ENCODE peak calls at places on chromosome 17, in nine cellular contexts. L, H, G, D, P, T, M, Y and I are unnamed samples.

GRCh38 chr17:28763804-28764266 is 20.0 kb downstream of the TRAF4 start:
- DNase-seq in L (peak; percentile 66), H (no peak), G (peak; percentile 88), D (no peak), P (peak; percentile 81), T (no peak), M (peak; percentile 88), Y (peak; percentile 56), I (peak; percentile 61)

GRCh38 chr17:77451894-77452852 is 311.4 kb downstream of the SEC14L1 start:
- DNase-seq in L (peak; percentile 76), H (no peak), G (peak; percentile 94), D (no peak), P (peak; percentile 83), T (no peak), M (no peak), Y (peak; percentile 81), I (peak; percentile 80)

GRCh38 chr17:8940866-8941471 is 24.5 kb downstream of the PIK3R5 start:
- DNase-seq in L (peak; percentile 30), H (no peak), G (no peak), D (no peak), P (no peak), T (no peak), M (peak; percentile 50), Y (no peak), I (no peak)

GRCh38 chr17:78130439-78131101 is at the start of gene TMC8:
- DNase-seq in L (peak; percentile 67), H (peak; percentile 67), G (no peak), D (peak; percentile 75), P (peak; percentile 72), T (no peak), M (peak; percentile 91), Y (no peak), I (no peak)

GRCh38 chr17:35748323-35748960 is 4.6 kb downstream of the GAS2L2 start:
- DNase-seq in L (no peak), H (no peak), G (no peak), D (peak; percentile 52), P (no peak), T (no peak), M (no peak), Y (no peak), I (peak; percentile 41)

GRCh38 chr17:7852919-7853692 is 1.8 kb upstream of the TMEM88 start:
- DNase-seq in L (peak; percentile 72), H (no peak), G (peak; percentile 68), D (no peak), P (no peak), T (no peak), M (no peak), Y (no peak), I (no peak)

GRCh38 chr17:65514082-65514481 is 47.4 kb downstream of the AXIN2 start:
- DNase-seq in L (no peak), H (no peak), G (peak; percentile 2), D (no peak), P (no peak), T (no peak), M (no peak), Y (peak; percentile 97), I (peak; percentile 12)

GRCh38 chr17:46949291-46950174 is 26.6 kb downstream of the GOSR2 start:
- DNase-seq in L (no peak), H (no peak), G (no peak), D (no peak), P (no peak), T (no peak), M (no peak), Y (peak; percentile 20), I (peak; percentile 41)

GRCh38 chr17:39406951-39407350 is 5.5 kb upstream of the FBXL20 start:
- DNase-seq in L (no peak), H (no peak), G (no peak), D (no peak), P (no peak), T (no peak), M (no peak), Y (no peak), I (no peak)

GRCh38 chr17:12136243-12136642 is 115.6 kb downstream of the MAP2K4 start:
- DNase-seq in L (no peak), H (no peak), G (no peak), D (no peak), P (no peak), T (no peak), M (no peak), Y (peak; percentile 7), I (no peak)

GRCh38 chr17:42608692-42609181 is 437 bp downstream of the RETREG3 start:
- DNase-seq in L (no peak), H (no peak), G (no peak), D (peak; percentile 34), P (no peak), T (peak; percentile 64), M (peak; percentile 20), Y (no peak), I (no peak)

GRCh38 chr17:33178641-33179040 is 114.5 kb downstream of the ASIC2 start:
- DNase-seq in L (no peak), H (no peak), G (no peak), D (no peak), P (no peak), T (no peak), M (no peak), Y (peak; percentile 6), I (no peak)

GRCh38 chr17:37478187-37478586 is 11.5 kb upstream of the DUSP14 start:
- DNase-seq in L (no peak), H (no peak), G (no peak), D (no peak), P (no peak), T (no peak), M (no peak), Y (no peak), I (no peak)

GRCh38 chr17:49760909-49761558 is 2.9 kb downstream of the FAM117A start:
- DNase-seq in L (no peak), H (no peak), G (no peak), D (no peak), P (no peak), T (no peak), M (no peak), Y (no peak), I (no peak)

GRCh38 chr17:70577456-70577855 is 408.1 kb downstream of the KCNJ2 start:
- DNase-seq in L (no peak), H (no peak), G (no peak), D (no peak), P (no peak), T (no peak), M (no peak), Y (no peak), I (no peak)

GRCh38 chr17:51507444-51507843 is 247.1 kb downstream of the UTP18 start:
- DNase-seq in L (no peak), H (no peak), G (no peak), D (no peak), P (no peak), T (no peak), M (no peak), Y (no peak), I (no peak)

GRCh38 chr17:83091257-83092141 is 12.1 kb downstream of the METRNL start:
- DNase-seq in L (no peak), H (no peak), G (no peak), D (peak; percentile 69), P (peak; percentile 92), T (no peak), M (no peak), Y (peak; percentile 42), I (no peak)

GRCh38 chr17:19728114-19728495 is 11.7 kb upstream of the SLC47A2 start:
- DNase-seq in L (no peak), H (peak; percentile 91), G (peak; percentile 95), D (peak; percentile 79), P (peak; percentile 80), T (no peak), M (peak; percentile 35), Y (peak; percentile 50), I (peak; percentile 58)

GRCh38 chr17:43578699-43579569 is 32.8 kb upstream of the ETV4 start:
- DNase-seq in L (peak; percentile 70), H (no peak), G (no peak), D (no peak), P (no peak), T (no peak), M (peak; percentile 30), Y (peak; percentile 70), I (no peak)

GRCh38 chr17:81310963-81311550 is 15.9 kb upstream of the SLC38A10 start:
- DNase-seq in L (no peak), H (no peak), G (no peak), D (no peak), P (no peak), T (no peak), M (no peak), Y (no peak), I (no peak)

GRCh38 chr17:48134912-48135480 is 27.4 kb downstream of the SNX11 start:
- DNase-seq in L (peak; percentile 56), H (no peak), G (no peak), D (no peak), P (no peak), T (no peak), M (no peak), Y (no peak), I (no peak)
- TF ChIP-seq CTCF in L (peak; percentile 56), H (no peak), G (no peak), D (no peak), P (no peak), T (no peak), M (no peak), Y (no peak), I (no peak)

GRCh38 chr17:45432405-45433113 is at the start of gene ARHGAP27:
- DNase-seq in L (peak; percentile 76), H (peak; percentile 87), G (peak; percentile 76), D (peak; percentile 72), P (peak; percentile 82), T (no peak), M (peak; percentile 52), Y (peak; percentile 7), I (peak; percentile 28)
- H3K27ac ChIP-seq in L (no peak within 1 kb of the TSS), H (peak within 1 kb of the TSS; percentile 86), G (peak within 1 kb of the TSS; percentile 67), D (peak within 1 kb of the TSS; percentile 80), P (peak within 1 kb of the TSS; percentile 86), T (peak within 1 kb of the TSS; percentile 95), M (peak within 1 kb of the TSS; percentile 33), Y (no peak within 1 kb of the TSS), I (peak within 1 kb of the TSS; percentile 89)

DNA sequence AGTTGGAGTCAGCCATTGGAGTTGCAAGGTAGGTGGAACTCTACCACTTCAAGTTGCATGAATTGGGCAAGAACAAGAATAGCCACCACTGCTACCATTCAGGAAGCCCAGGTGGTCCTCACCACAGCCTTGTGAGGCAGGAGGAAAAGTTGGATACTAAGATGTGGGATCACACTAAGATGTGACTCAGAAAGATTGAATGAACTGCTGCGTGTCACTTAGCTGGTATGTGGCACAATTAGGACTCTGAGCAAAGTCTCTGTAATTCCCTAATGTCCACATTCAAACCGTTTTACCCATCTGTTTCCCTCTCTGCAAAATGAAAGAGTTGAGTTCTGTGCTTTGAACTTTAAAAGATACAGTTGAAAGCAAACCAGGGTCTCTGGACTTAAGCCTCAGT is 44.7 kb upstream of the HS3ST3A1 start:
- DNase-seq in L (no peak), H (no peak), G (no peak), D (no peak), P (no peak), T (no peak), M (no peak), Y (peak; percentile 47), I (no peak)
- TF ChIP-seq CTCF in L (no peak), H (no peak), G (no peak), D (no peak), P (no peak), T (no peak), M (no peak), Y (no peak), I (no peak)

DNA sequence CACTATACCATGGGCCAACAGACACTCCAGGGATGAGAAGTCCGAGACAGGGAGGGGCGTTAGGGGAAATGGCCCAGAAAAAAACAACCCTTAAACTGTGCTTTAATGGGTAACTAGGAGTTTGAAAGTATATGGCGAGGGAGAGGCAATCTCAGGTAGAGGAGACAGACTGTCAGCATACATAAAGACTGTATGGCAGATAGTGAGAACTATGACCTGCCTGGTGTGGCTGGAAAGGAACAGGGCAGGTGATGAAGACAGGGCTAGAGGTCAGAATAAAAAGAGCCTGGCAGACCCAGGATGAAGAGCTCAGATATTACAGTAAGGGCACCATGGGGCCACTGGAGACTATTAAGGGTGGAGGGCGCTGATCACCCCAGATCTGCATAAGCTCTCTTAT is 8.1 kb downstream of the ZZEF1 start:
- DNase-seq in L (no peak), H (no peak), G (no peak), D (no peak), P (peak; percentile 36), T (no peak), M (no peak), Y (no peak), I (no peak)
- H3K27ac ChIP-seq in L (no peak overlapping the region), H (no peak overlapping the region), G (no peak overlapping the region), D (no peak overlapping the region), P (peak overlapping the region; percentile 99), T (peak overlapping the region; percentile 95), M (peak overlapping the region; percentile 51), Y (no peak overlapping the region), I (peak overlapping the region; percentile 9)